ENCODE peak calls at places on chromosomes 16 and 17, in six cellular contexts. One of them, this sample, is unnamed.

GRCh38 chr17:75090871-75091854 is 3.4 kb downstream of the SLC16A5 start:
- ATAC-seq in HCT116: no peak
- ATAC-seq in Panc1: peak; percentile 11
- ATAC-seq in mucosa of descending colon: peak; percentile 42
- ATAC-seq in activated CD4-positive, alpha-beta T cell treated with anti-CD3 and anti-CD28 coated beads for 36 hours: no peak
- ATAC-seq in heart left ventricle: no peak
- ATAC-seq in this sample: no peak

GRCh38 chr17:32732296-32732642 is 144.7 kb downstream of the MYO1D start:
- ATAC-seq in HCT116: no peak
- ATAC-seq in Panc1: no peak
- ATAC-seq in mucosa of descending colon: no peak
- ATAC-seq in activated CD4-positive, alpha-beta T cell treated with anti-CD3 and anti-CD28 coated beads for 36 hours: no peak
- ATAC-seq in heart left ventricle: no peak
- ATAC-seq in this sample: no peak

GRCh38 chr16:48330133-48330846 is 54.9 kb downstream of the SIAH1 start:
- ATAC-seq in HCT116: no peak
- ATAC-seq in Panc1: no peak
- ATAC-seq in mucosa of descending colon: no peak
- ATAC-seq in activated CD4-positive, alpha-beta T cell treated with anti-CD3 and anti-CD28 coated beads for 36 hours: no peak
- ATAC-seq in heart left ventricle: no peak
- ATAC-seq in this sample: no peak

GRCh38 chr16:85918436-85918835 is 19.5 kb downstream of the IRF8 start:
- ATAC-seq in HCT116: no peak
- ATAC-seq in Panc1: no peak
- ATAC-seq in mucosa of descending colon: no peak
- ATAC-seq in activated CD4-positive, alpha-beta T cell treated with anti-CD3 and anti-CD28 coated beads for 36 hours: no peak
- ATAC-seq in heart left ventricle: no peak
- ATAC-seq in this sample: no peak

GRCh38 chr16:66262253-66263167 is 104.0 kb upstream of the CDH5 start:
- ATAC-seq in HCT116: no peak
- ATAC-seq in Panc1: no peak
- ATAC-seq in mucosa of descending colon: peak; percentile 31
- ATAC-seq in activated CD4-positive, alpha-beta T cell treated with anti-CD3 and anti-CD28 coated beads for 36 hours: no peak
- ATAC-seq in heart left ventricle: no peak
- ATAC-seq in this sample: peak; percentile 39

GRCh38 chr16:23539984-23540816 is 16.9 kb downstream of the EARS2 start:
- ATAC-seq in HCT116: no peak
- ATAC-seq in Panc1: no peak
- ATAC-seq in mucosa of descending colon: peak; percentile 16
- ATAC-seq in activated CD4-positive, alpha-beta T cell treated with anti-CD3 and anti-CD28 coated beads for 36 hours: no peak
- ATAC-seq in heart left ventricle: no peak
- ATAC-seq in this sample: no peak

GRCh38 chr17:78113804-78114785 is 14.5 kb downstream of the TMC6 start:
- ATAC-seq in HCT116: no peak
- ATAC-seq in Panc1: no peak
- ATAC-seq in mucosa of descending colon: no peak
- ATAC-seq in activated CD4-positive, alpha-beta T cell treated with anti-CD3 and anti-CD28 coated beads for 36 hours: peak; percentile 90
- ATAC-seq in heart left ventricle: no peak
- ATAC-seq in this sample: no peak

GRCh38 chr16:81003064-81003463 is 3.6 kb downstream of the CMC2 start:
- ATAC-seq in HCT116: no peak
- ATAC-seq in Panc1: no peak
- ATAC-seq in mucosa of descending colon: no peak
- ATAC-seq in activated CD4-positive, alpha-beta T cell treated with anti-CD3 and anti-CD28 coated beads for 36 hours: no peak
- ATAC-seq in heart left ventricle: no peak
- ATAC-seq in this sample: no peak

This sample was measured in gastroesophageal sphincter.